ENCODE peak calls at places on chromosomes 3 and 15, in five cellular contexts. One of them, this sample, is unnamed.

GRCh38 chr3:43178891-43179366 is 73.0 kb upstream of the POMGNT2 start:
- DNase-seq in IMR-90: peak; percentile 52
- DNase-seq in K562: no peak
- DNase-seq in SK-N-SH: no peak
- DNase-seq in GM12878: no peak
- DNase-seq in this sample: no peak

GRCh38 chr3:31066999-31067398 is 172.5 kb upstream of the GADL1 start:
- DNase-seq in SK-N-SH: peak; percentile 4
- DNase-seq in IMR-90: peak; percentile 97
- DNase-seq in K562: peak; percentile 28
- DNase-seq in GM12878: no peak
- DNase-seq in this sample: no peak

GRCh38 chr3:23656199-23656598 is 149.6 kb upstream of the UBE2E1 start:
- DNase-seq in IMR-90: no peak
- DNase-seq in GM12878: no peak
- DNase-seq in K562: no peak
- DNase-seq in SK-N-SH: no peak
- DNase-seq in this sample: no peak

GRCh38 chr3:204102-204501 is 7.5 kb downstream of the CHL1 start:
- DNase-seq in SK-N-SH: no peak
- DNase-seq in IMR-90: no peak
- DNase-seq in GM12878: no peak
- DNase-seq in K562: no peak
- DNase-seq in this sample: no peak

GRCh38 chr3:141425523-141426233 is 57.4 kb downstream of the ZBTB38 start:
- DNase-seq in IMR-90: peak; percentile 66
- DNase-seq in GM12878: no peak
- DNase-seq in K562: no peak
- DNase-seq in SK-N-SH: no peak
- DNase-seq in this sample: no peak

GRCh38 chr3:39414421-39414907 is 7.9 kb downstream of the RPSA start:
- DNase-seq in K562: peak; percentile 38
- DNase-seq in GM12878: no peak
- DNase-seq in IMR-90: no peak
- DNase-seq in SK-N-SH: no peak
- DNase-seq in this sample: peak; percentile 22

GRCh38 chr3:151733613-151734012 is at the start of gene AADACL2:
- DNase-seq in IMR-90: no peak
- DNase-seq in GM12878: no peak
- DNase-seq in K562: no peak
- DNase-seq in SK-N-SH: no peak
- DNase-seq in this sample: no peak

GRCh38 chr15:40052604-40053003 is 13.6 kb upstream of the SRP14 start:
- DNase-seq in SK-N-SH: no peak
- DNase-seq in IMR-90: no peak
- DNase-seq in K562: no peak
- DNase-seq in GM12878: no peak
- DNase-seq in this sample: no peak

GRCh38 chr15:80565988-80566387 is 129.1 kb upstream of the ABHD17C start:
- DNase-seq in IMR-90: no peak
- DNase-seq in K562: no peak
- DNase-seq in SK-N-SH: no peak
- DNase-seq in GM12878: no peak
- DNase-seq in this sample: no peak

GRCh38 chr3:5082658-5083030 is 39.4 kb upstream of the ARL8B start:
- DNase-seq in K562: peak; percentile 43
- DNase-seq in GM12878: no peak
- DNase-seq in SK-N-SH: no peak
- DNase-seq in IMR-90: no peak
- DNase-seq in this sample: no peak

GRCh38 chr3:38634133-38634532 is 15.4 kb downstream of the SCN5A start:
- DNase-seq in SK-N-SH: no peak
- DNase-seq in IMR-90: peak; percentile 62
- DNase-seq in GM12878: no peak
- DNase-seq in K562: no peak
- DNase-seq in this sample: no peak

GRCh38 chr3:149872589-149872988 is 59.6 kb downstream of the RNF13 start:
- DNase-seq in SK-N-SH: no peak
- DNase-seq in IMR-90: no peak
- DNase-seq in GM12878: no peak
- DNase-seq in K562: no peak
- DNase-seq in this sample: peak; percentile 10

GRCh38 chr3:69090021-69090420 is 5.3 kb downstream of the ARL6IP5 start:
- DNase-seq in IMR-90: peak; percentile 84
- DNase-seq in K562: no peak
- DNase-seq in GM12878: no peak
- DNase-seq in SK-N-SH: no peak
- DNase-seq in this sample: no peak

GRCh38 chr3:170605490-170605889 is 19.6 kb upstream of the SLC7A14 start:
- DNase-seq in GM12878: no peak
- DNase-seq in SK-N-SH: no peak
- DNase-seq in IMR-90: no peak
- DNase-seq in K562: no peak
- DNase-seq in this sample: no peak

GRCh38 chr3:24810881-24811280 is 316.2 kb upstream of the THRB start:
- DNase-seq in IMR-90: no peak
- DNase-seq in SK-N-SH: no peak
- DNase-seq in K562: no peak
- DNase-seq in GM12878: no peak
- DNase-seq in this sample: no peak

GRCh38 chr3:58101499-58102370 is 93.5 kb downstream of the FLNB start:
- DNase-seq in SK-N-SH: no peak
- DNase-seq in K562: no peak
- DNase-seq in IMR-90: no peak
- DNase-seq in GM12878: no peak
- DNase-seq in this sample: no peak

GRCh38 chr15:55742498-55742926 is 440 bp downstream of the PRTG start:
- DNase-seq in K562: peak; percentile 6
- DNase-seq in SK-N-SH: no peak
- DNase-seq in IMR-90: peak; percentile 22
- DNase-seq in GM12878: no peak
- DNase-seq in this sample: peak; percentile 41

GRCh38 chr3:151315136-151315535 is 1.5 kb downstream of the GPR87 start:
- DNase-seq in GM12878: no peak
- DNase-seq in SK-N-SH: no peak
- DNase-seq in IMR-90: peak; percentile 56
- DNase-seq in K562: no peak
- DNase-seq in this sample: no peak

GRCh38 chr3:71784914-71785593 is at the start of gene PROK2:
- DNase-seq in GM12878: no peak
- DNase-seq in IMR-90: no peak
- DNase-seq in K562: no peak
- DNase-seq in SK-N-SH: peak; percentile 77
- DNase-seq in this sample: no peak

GRCh38 chr3:68378631-68379030 is 553.7 kb downstream of the TAFA4 start:
- DNase-seq in SK-N-SH: no peak
- DNase-seq in K562: no peak
- DNase-seq in GM12878: no peak
- DNase-seq in IMR-90: no peak
- DNase-seq in this sample: no peak

GRCh38 chr15:61228025-61228901 is 839 bp downstream of the RORA start:
- DNase-seq in K562: no peak
- DNase-seq in SK-N-SH: peak; percentile 60
- DNase-seq in IMR-90: peak; percentile 33
- DNase-seq in GM12878: no peak
- DNase-seq in this sample: peak; percentile 19

GRCh38 chr15:59303641-59304433 is 68.8 kb downstream of the MYO1E start:
- DNase-seq in K562: no peak
- DNase-seq in IMR-90: peak; percentile 22
- DNase-seq in SK-N-SH: no peak
- DNase-seq in GM12878: peak; percentile 77
- DNase-seq in this sample: peak; percentile 78

GRCh38 chr15:29676961-29677402 is 145.3 kb downstream of the TJP1 start:
- DNase-seq in SK-N-SH: peak; percentile 56
- DNase-seq in IMR-90: peak; percentile 62
- DNase-seq in K562: no peak
- DNase-seq in GM12878: no peak
- DNase-seq in this sample: no peak

GRCh38 chr3:132205609-132206008 is 111.6 kb upstream of the ACP3 start:
- DNase-seq in SK-N-SH: no peak
- DNase-seq in K562: no peak
- DNase-seq in IMR-90: no peak
- DNase-seq in GM12878: no peak
- DNase-seq in this sample: no peak

GRCh38 chr15:71790081-71790480 is 20.3 kb upstream of the NR2E3 start:
- DNase-seq in GM12878: no peak
- DNase-seq in K562: no peak
- DNase-seq in SK-N-SH: no peak
- DNase-seq in IMR-90: peak; percentile 41
- DNase-seq in this sample: no peak

GRCh38 chr15:63402498-63403253 is 21.0 kb upstream of the CA12 start:
- DNase-seq in K562: peak; percentile 57
- DNase-seq in GM12878: no peak
- DNase-seq in IMR-90: peak; percentile 57
- DNase-seq in SK-N-SH: peak; percentile 41
- DNase-seq in this sample: peak; percentile 57

GRCh38 chr3:187969581-187969950 is 184.4 kb upstream of the LPP start:
- DNase-seq in SK-N-SH: no peak
- DNase-seq in GM12878: no peak
- DNase-seq in K562: no peak
- DNase-seq in IMR-90: no peak
- DNase-seq in this sample: no peak

DNA sequence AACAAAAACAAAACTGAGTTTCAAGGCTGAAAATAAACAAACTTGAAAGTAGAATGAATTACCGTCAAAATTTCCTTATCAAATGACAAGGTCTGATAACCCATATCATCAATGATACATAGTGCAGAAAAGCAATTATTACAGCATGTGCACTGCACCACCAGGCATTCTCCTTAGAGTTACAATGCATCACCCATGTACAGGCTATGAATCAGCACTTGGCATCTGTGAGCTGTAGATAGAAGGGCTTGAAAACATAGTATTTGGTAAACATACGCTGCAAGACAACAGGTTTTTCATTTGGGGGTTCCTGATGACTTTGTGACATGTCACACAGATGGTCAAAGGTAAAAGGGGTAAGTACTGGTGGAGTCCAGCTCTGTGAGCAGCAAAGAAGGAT is 265.1 kb downstream of the CTNNB1 start:
- DNase-seq in GM12878: no peak
- DNase-seq in K562: no peak
- DNase-seq in SK-N-SH: peak; percentile 4
- DNase-seq in IMR-90: peak; percentile 5
- DNase-seq in this sample: no peak
- TF ChIP-seq RCOR1 in GM12878: no peak
- TF ChIP-seq RCOR1 in K562: no peak
- TF ChIP-seq RCOR1 in SK-N-SH: no peak
- TF ChIP-seq RCOR1 in IMR-90: no peak
- TF ChIP-seq RCOR1 in this sample: no peak

GRCh38 chr15:90268415-90268814 is 2.9 kb downstream of the NGRN start:
- DNase-seq in IMR-90: no peak
- DNase-seq in GM12878: no peak
- DNase-seq in K562: no peak
- DNase-seq in SK-N-SH: no peak
- DNase-seq in this sample: no peak

GRCh38 chr15:90264649-90265048 is 823 bp upstream of the NGRN start:
- DNase-seq in GM12878: no peak
- DNase-seq in IMR-90: no peak
- DNase-seq in SK-N-SH: no peak
- DNase-seq in K562: no peak
- DNase-seq in this sample: peak; percentile 18

GRCh38 chr15:90265271-90266060 is at the start of gene NGRN:
- DNase-seq in K562: peak; percentile 94
- DNase-seq in GM12878: peak; percentile 69
- DNase-seq in IMR-90: peak; percentile 88
- DNase-seq in SK-N-SH: peak; percentile 94
- DNase-seq in this sample: peak; percentile 91

GRCh38 chr15:90266061-90266431 is 574 bp downstream of the NGRN start:
- DNase-seq in GM12878: no peak
- DNase-seq in IMR-90: peak; percentile 4
- DNase-seq in SK-N-SH: peak; percentile 72
- DNase-seq in K562: peak; percentile 64
- DNase-seq in this sample: peak; percentile 68

GRCh38 chr15:90266485-90266884 is 1.0 kb downstream of the NGRN start:
- DNase-seq in K562: peak; percentile 49
- DNase-seq in SK-N-SH: no peak
- DNase-seq in GM12878: no peak
- DNase-seq in IMR-90: peak; percentile 20
- DNase-seq in this sample: no peak
- TF ChIP-seq RCOR1 in K562: no peak
- TF ChIP-seq RCOR1 in SK-N-SH: no peak
- TF ChIP-seq RCOR1 in GM12878: no peak
- TF ChIP-seq RCOR1 in IMR-90: no peak
- TF ChIP-seq RCOR1 in this sample: no peak

DNA sequence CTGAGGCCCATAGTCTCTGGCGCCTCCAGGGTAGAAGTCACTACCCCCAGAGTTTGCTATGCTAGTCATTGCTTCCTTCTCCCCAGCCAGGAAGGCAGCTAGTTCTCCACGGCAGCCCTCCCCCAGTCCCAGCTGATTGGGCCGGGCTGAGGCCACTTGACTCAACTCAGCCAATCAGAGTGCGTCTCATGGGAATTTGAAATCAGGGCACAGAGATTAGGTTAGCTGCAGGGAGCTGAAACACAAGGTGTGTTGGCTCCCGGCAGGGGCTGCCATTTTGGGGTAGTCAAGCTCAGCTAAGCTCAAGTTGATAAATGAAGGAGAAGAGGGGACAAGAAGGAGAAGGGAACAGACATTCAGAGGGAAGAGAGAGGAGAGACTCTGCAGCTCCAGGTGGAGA is 32.8 kb downstream of the LINGO1 start:
- DNase-seq in GM12878: no peak
- DNase-seq in SK-N-SH: peak; percentile 68
- DNase-seq in IMR-90: peak; percentile 22
- DNase-seq in K562: peak; percentile 87
- DNase-seq in this sample: peak; percentile 49
- TF ChIP-seq RCOR1 in GM12878: no peak
- TF ChIP-seq RCOR1 in SK-N-SH: no peak
- TF ChIP-seq RCOR1 in IMR-90: no peak
- TF ChIP-seq RCOR1 in K562: peak; percentile 78
- TF ChIP-seq RCOR1 in this sample: no peak

DNA sequence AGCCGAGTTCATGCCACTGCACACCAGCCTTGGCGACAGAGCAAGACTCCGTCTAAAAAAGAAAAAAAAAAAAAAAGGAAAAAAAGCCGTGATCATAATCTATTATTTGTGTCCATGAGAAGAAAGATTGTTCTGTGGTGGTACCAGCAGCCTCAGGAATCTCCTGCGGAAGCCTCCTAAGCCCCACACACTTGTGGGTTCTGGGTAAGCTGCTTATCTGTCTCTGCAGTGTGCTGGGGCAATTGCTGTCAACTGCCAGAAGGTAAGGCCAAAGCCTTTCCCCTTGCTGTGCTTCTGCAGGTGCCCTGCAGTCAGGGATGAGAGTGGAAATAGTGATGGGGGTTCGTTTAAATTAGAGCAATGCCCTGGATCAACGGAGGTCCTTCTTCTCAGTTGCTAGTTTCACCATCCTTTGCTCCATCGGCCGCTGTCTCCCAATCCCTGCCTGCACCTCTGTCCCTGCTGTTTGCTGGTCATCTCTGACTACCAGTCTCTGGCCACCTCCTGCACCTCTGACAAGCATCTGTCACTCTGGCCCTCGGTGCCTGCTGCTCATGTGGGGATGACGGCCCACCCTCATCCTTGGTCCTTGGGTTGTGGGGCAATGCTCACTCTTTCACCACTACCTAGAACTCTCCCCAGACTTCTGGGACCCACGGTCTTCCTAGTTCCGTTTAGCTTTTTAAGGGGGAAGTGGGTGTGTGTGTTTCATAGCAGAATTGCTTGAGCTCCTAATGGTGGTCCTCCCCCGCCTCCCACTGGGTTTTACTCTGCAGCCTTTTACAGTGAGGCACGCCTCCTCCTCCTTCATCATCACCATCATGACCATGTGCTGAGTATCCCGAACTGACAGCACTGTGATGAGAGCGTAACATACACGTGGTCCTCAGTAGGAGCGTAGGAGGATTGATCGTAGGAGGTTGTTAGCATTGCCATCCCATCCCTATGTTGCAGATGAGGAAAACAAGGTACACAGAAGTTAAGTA is 25.5 kb downstream of the CHRD start:
- DNase-seq in IMR-90: no peak
- DNase-seq in K562: peak; percentile 34
- DNase-seq in GM12878: no peak
- DNase-seq in SK-N-SH: no peak
- DNase-seq in this sample: no peak
- TF ChIP-seq RCOR1 in IMR-90: no peak
- TF ChIP-seq RCOR1 in K562: peak; percentile 14
- TF ChIP-seq RCOR1 in GM12878: no peak
- TF ChIP-seq RCOR1 in SK-N-SH: no peak
- TF ChIP-seq RCOR1 in this sample: no peak